ENCODE peak calls at places on chromosomes 4 and X, in seven cellular contexts. One of them, this sample, is unnamed.

GRCh38 chrX:69153060-69153730 is 12.1 kb downstream of the PJA1 start:
- DNase-seq in left lung: no peak
- DNase-seq in colonic mucosa: peak; percentile 28
- DNase-seq in suprapubic skin: no peak
- DNase-seq in adrenal gland: peak; percentile 65
- DNase-seq in endodermal cell: peak; percentile 91
- DNase-seq in upper lobe of right lung: no peak
- DNase-seq in this sample: no peak

GRCh38 chr4:136742330-136742729 is 790.0 kb downstream of the PCDH18 start:
- DNase-seq in left lung: no peak
- DNase-seq in colonic mucosa: no peak
- DNase-seq in suprapubic skin: no peak
- DNase-seq in adrenal gland: no peak
- DNase-seq in endodermal cell: no peak
- DNase-seq in upper lobe of right lung: no peak
- DNase-seq in this sample: no peak

GRCh38 chr4:53364624-53365023 is 1.2 kb downstream of the SCFD2 start:
- DNase-seq in left lung: no peak
- DNase-seq in colonic mucosa: no peak
- DNase-seq in suprapubic skin: no peak
- DNase-seq in adrenal gland: no peak
- DNase-seq in endodermal cell: no peak
- DNase-seq in upper lobe of right lung: no peak
- DNase-seq in this sample: no peak

GRCh38 chrX:134948333-134949241 is 42.2 kb upstream of the SMIM10 start:
- DNase-seq in left lung: no peak
- DNase-seq in colonic mucosa: no peak
- DNase-seq in suprapubic skin: no peak
- DNase-seq in adrenal gland: peak; percentile 64
- DNase-seq in endodermal cell: no peak
- DNase-seq in upper lobe of right lung: no peak
- DNase-seq in this sample: peak; percentile 15

GRCh38 chr4:87530868-87531267 is 1.7 kb upstream of the SPARCL1 start:
- DNase-seq in left lung: no peak
- DNase-seq in colonic mucosa: peak; percentile 49
- DNase-seq in suprapubic skin: peak; percentile 72
- DNase-seq in adrenal gland: peak; percentile 78
- DNase-seq in endodermal cell: no peak
- DNase-seq in upper lobe of right lung: no peak
- DNase-seq in this sample: peak; percentile 67

GRCh38 chr4:41257257-41257900 is 651 bp downstream of the UCHL1 start:
- DNase-seq in left lung: peak; percentile 82
- DNase-seq in colonic mucosa: peak; percentile 32
- DNase-seq in suprapubic skin: peak; percentile 68
- DNase-seq in adrenal gland: peak; percentile 76
- DNase-seq in endodermal cell: peak; percentile 76
- DNase-seq in upper lobe of right lung: peak; percentile 80
- DNase-seq in this sample: peak; percentile 22

GRCh38 chrX:39972340-39972739 is 125.4 kb downstream of the BCOR start:
- DNase-seq in left lung: no peak
- DNase-seq in colonic mucosa: no peak
- DNase-seq in suprapubic skin: no peak
- DNase-seq in adrenal gland: no peak
- DNase-seq in endodermal cell: no peak
- DNase-seq in upper lobe of right lung: no peak
- DNase-seq in this sample: no peak

GRCh38 chrX:154515803-154516654 is at the start of gene FAM3A:
- DNase-seq in left lung: peak; percentile 96
- DNase-seq in colonic mucosa: peak; percentile 93
- DNase-seq in suprapubic skin: peak; percentile 96
- DNase-seq in adrenal gland: peak; percentile 95
- DNase-seq in endodermal cell: peak; percentile 96
- DNase-seq in upper lobe of right lung: peak; percentile 96
- DNase-seq in this sample: peak; percentile 94

GRCh38 chr4:85825937-85826678 is 351.2 kb downstream of the ARHGAP24 start:
- DNase-seq in left lung: no peak
- DNase-seq in colonic mucosa: peak; percentile 41
- DNase-seq in suprapubic skin: no peak
- DNase-seq in adrenal gland: no peak
- DNase-seq in endodermal cell: peak; percentile 71
- DNase-seq in upper lobe of right lung: no peak
- DNase-seq in this sample: no peak

GRCh38 chr4:120517966-120518365 is 404.6 kb downstream of the PRDM5 start:
- DNase-seq in left lung: no peak
- DNase-seq in colonic mucosa: peak; percentile 56
- DNase-seq in suprapubic skin: no peak
- DNase-seq in adrenal gland: peak; percentile 87
- DNase-seq in endodermal cell: peak; percentile 68
- DNase-seq in upper lobe of right lung: no peak
- DNase-seq in this sample: no peak

GRCh38 chrX:46630141-46630540 is 56.6 kb downstream of the CHST7 start:
- DNase-seq in left lung: no peak
- DNase-seq in colonic mucosa: no peak
- DNase-seq in suprapubic skin: no peak
- DNase-seq in adrenal gland: no peak
- DNase-seq in endodermal cell: no peak
- DNase-seq in upper lobe of right lung: no peak
- DNase-seq in this sample: no peak

GRCh38 chr4:105280338-105280809 is 133.7 kb downstream of the TET2 start:
- DNase-seq in left lung: no peak
- DNase-seq in colonic mucosa: no peak
- DNase-seq in suprapubic skin: no peak
- DNase-seq in adrenal gland: no peak
- DNase-seq in endodermal cell: no peak
- DNase-seq in upper lobe of right lung: no peak
- DNase-seq in this sample: no peak

GRCh38 chr4:109816082-109816442 is 500 bp downstream of the GAR1 start:
- DNase-seq in left lung: peak; percentile 73
- DNase-seq in colonic mucosa: peak; percentile 29
- DNase-seq in suprapubic skin: peak; percentile 59
- DNase-seq in adrenal gland: no peak
- DNase-seq in endodermal cell: no peak
- DNase-seq in upper lobe of right lung: peak; percentile 68
- DNase-seq in this sample: no peak

GRCh38 chr4:6250235-6250983 is 19.2 kb upstream of the WFS1 start:
- DNase-seq in left lung: no peak
- DNase-seq in colonic mucosa: no peak
- DNase-seq in suprapubic skin: no peak
- DNase-seq in adrenal gland: no peak
- DNase-seq in endodermal cell: peak; percentile 85
- DNase-seq in upper lobe of right lung: no peak
- DNase-seq in this sample: no peak

GRCh38 chr4:124509151-124509550 is 203.4 kb downstream of the ANKRD50 start:
- DNase-seq in left lung: no peak
- DNase-seq in colonic mucosa: no peak
- DNase-seq in suprapubic skin: no peak
- DNase-seq in adrenal gland: no peak
- DNase-seq in endodermal cell: no peak
- DNase-seq in upper lobe of right lung: no peak
- DNase-seq in this sample: no peak

GRCh38 chrX:136453771-136454170 is 34.0 kb upstream of the BRS3 start:
- DNase-seq in left lung: no peak
- DNase-seq in colonic mucosa: no peak
- DNase-seq in suprapubic skin: no peak
- DNase-seq in adrenal gland: no peak
- DNase-seq in endodermal cell: no peak
- DNase-seq in upper lobe of right lung: no peak
- DNase-seq in this sample: no peak

GRCh38 chr4:73418677-73419076 is 14.6 kb downstream of the ALB start:
- DNase-seq in left lung: no peak
- DNase-seq in colonic mucosa: no peak
- DNase-seq in suprapubic skin: no peak
- DNase-seq in adrenal gland: no peak
- DNase-seq in endodermal cell: no peak
- DNase-seq in upper lobe of right lung: no peak
- DNase-seq in this sample: no peak

GRCh38 chr4:73416423-73417087 is 12.5 kb downstream of the ALB start:
- DNase-seq in left lung: no peak
- DNase-seq in colonic mucosa: no peak
- DNase-seq in suprapubic skin: no peak
- DNase-seq in adrenal gland: no peak
- DNase-seq in endodermal cell: no peak
- DNase-seq in upper lobe of right lung: no peak
- DNase-seq in this sample: no peak

GRCh38 chr4:73417342-73417741 is 13.3 kb downstream of the ALB start:
- DNase-seq in left lung: no peak
- DNase-seq in colonic mucosa: no peak
- DNase-seq in suprapubic skin: no peak
- DNase-seq in adrenal gland: no peak
- DNase-seq in endodermal cell: no peak
- DNase-seq in upper lobe of right lung: no peak
- DNase-seq in this sample: no peak

GRCh38 chr4:73419106-73420038 is 15.3 kb downstream of the ALB start:
- DNase-seq in left lung: no peak
- DNase-seq in colonic mucosa: no peak
- DNase-seq in suprapubic skin: no peak
- DNase-seq in adrenal gland: no peak
- DNase-seq in endodermal cell: no peak
- DNase-seq in upper lobe of right lung: no peak
- DNase-seq in this sample: no peak

DNA sequence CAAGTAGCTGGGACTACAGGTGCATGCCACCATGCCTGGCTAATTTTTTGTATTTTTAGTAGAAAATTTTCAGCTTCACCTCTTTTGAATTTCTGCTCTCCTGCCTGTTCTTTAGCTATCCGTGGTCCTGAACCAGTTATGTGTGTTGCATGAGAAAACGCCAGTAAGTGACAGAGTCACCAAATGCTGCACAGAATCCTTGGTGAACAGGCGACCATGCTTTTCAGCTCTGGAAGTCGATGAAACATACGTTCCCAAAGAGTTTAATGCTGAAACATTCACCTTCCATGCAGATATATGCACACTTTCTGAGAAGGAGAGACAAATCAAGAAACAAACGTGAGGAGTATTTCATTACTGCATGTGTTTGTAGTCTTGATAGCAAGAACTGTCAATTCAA is 13.9 kb downstream of the ALB start:
- DNase-seq in left lung: no peak
- DNase-seq in colonic mucosa: no peak
- DNase-seq in suprapubic skin: no peak
- DNase-seq in adrenal gland: no peak
- DNase-seq in endodermal cell: peak; percentile 54
- DNase-seq in upper lobe of right lung: no peak
- DNase-seq in this sample: no peak
- H3K4me3 ChIP-seq in left lung: no peak overlapping the region
- H3K4me3 ChIP-seq in colonic mucosa: no peak overlapping the region
- H3K4me3 ChIP-seq in suprapubic skin: no peak overlapping the region
- H3K4me3 ChIP-seq in adrenal gland: no peak overlapping the region
- H3K4me3 ChIP-seq in endodermal cell: no peak overlapping the region
- H3K4me3 ChIP-seq in upper lobe of right lung: no peak overlapping the region
- H3K4me3 ChIP-seq in this sample: no peak overlapping the region

GRCh38 chr4:181970356-181970755 is 272.8 kb upstream of the TENM3 start:
- DNase-seq in left lung: no peak
- DNase-seq in colonic mucosa: no peak
- DNase-seq in suprapubic skin: no peak
- DNase-seq in adrenal gland: no peak
- DNase-seq in endodermal cell: no peak
- DNase-seq in upper lobe of right lung: no peak
- DNase-seq in this sample: no peak
- H3K4me1 ChIP-seq in left lung: no peaks in the 10 kb centered on the region
- H3K4me1 ChIP-seq in colonic mucosa: no peaks in the 10 kb centered on the region
- H3K4me1 ChIP-seq in suprapubic skin: no peaks in the 10 kb centered on the region
- H3K4me1 ChIP-seq in adrenal gland: no peaks in the 10 kb centered on the region
- H3K4me1 ChIP-seq in endodermal cell: no peaks in the 10 kb centered on the region
- H3K4me1 ChIP-seq in upper lobe of right lung: peaks cover 3% of the 10 kb centered on the region
- H3K4me1 ChIP-seq in this sample: no peaks in the 10 kb centered on the region

DNA sequence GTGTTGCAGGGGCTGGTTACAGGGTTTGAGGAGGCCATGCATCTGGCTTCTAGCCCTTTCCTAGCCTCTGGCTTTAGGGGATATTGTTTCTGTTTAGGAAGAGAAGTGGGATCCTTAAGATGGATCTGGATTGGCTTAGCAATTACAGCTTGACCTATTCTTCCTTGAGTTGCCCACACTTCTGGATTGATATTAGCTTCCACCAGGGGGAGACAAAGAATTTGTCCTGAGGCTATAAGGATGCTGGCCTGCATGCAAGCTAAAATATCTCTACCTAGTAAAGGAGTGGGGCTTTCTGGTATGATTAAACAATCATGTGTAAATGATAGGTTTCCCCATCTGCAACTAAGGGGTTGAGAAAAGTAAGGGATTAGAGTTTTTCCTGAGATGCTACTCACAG is 117.2 kb downstream of the TEX13C start:
- DNase-seq in left lung: no peak
- DNase-seq in colonic mucosa: no peak
- DNase-seq in suprapubic skin: no peak
- DNase-seq in adrenal gland: no peak
- DNase-seq in endodermal cell: no peak
- DNase-seq in upper lobe of right lung: no peak
- DNase-seq in this sample: no peak
- TF ChIP-seq CTCF in left lung: no peak
- TF ChIP-seq CTCF in colonic mucosa: no peak
- TF ChIP-seq CTCF in suprapubic skin: no peak
- TF ChIP-seq CTCF in adrenal gland: no peak
- TF ChIP-seq CTCF in endodermal cell: peak; percentile 83
- TF ChIP-seq CTCF in upper lobe of right lung: peak; percentile 28
- TF ChIP-seq CTCF in this sample: peak; percentile 24

GRCh38 chr4:75514949-75515612 is 808 bp downstream of the THAP6 start:
- DNase-seq in left lung: no peak
- DNase-seq in colonic mucosa: peak; percentile 25
- DNase-seq in suprapubic skin: no peak
- DNase-seq in adrenal gland: no peak
- DNase-seq in endodermal cell: no peak
- DNase-seq in upper lobe of right lung: no peak
- DNase-seq in this sample: no peak

GRCh38 chr4:75511841-75512240 is 2.4 kb downstream of the RCHY1 start:
- DNase-seq in left lung: no peak
- DNase-seq in colonic mucosa: no peak
- DNase-seq in suprapubic skin: no peak
- DNase-seq in adrenal gland: no peak
- DNase-seq in endodermal cell: no peak
- DNase-seq in upper lobe of right lung: no peak
- DNase-seq in this sample: no peak

GRCh38 chr4:75512336-75513211 is 1.6 kb downstream of the RCHY1 start:
- DNase-seq in left lung: no peak
- DNase-seq in colonic mucosa: no peak
- DNase-seq in suprapubic skin: no peak
- DNase-seq in adrenal gland: no peak
- DNase-seq in endodermal cell: peak; percentile 44
- DNase-seq in upper lobe of right lung: no peak
- DNase-seq in this sample: no peak

GRCh38 chr4:75514131-75514948 is at the start of the genes RCHY1 and THAP6:
- DNase-seq in left lung: peak; percentile 98
- DNase-seq in colonic mucosa: peak; percentile 99
- DNase-seq in suprapubic skin: peak; percentile 98
- DNase-seq in adrenal gland: peak; percentile 98
- DNase-seq in endodermal cell: peak; percentile 98
- DNase-seq in upper lobe of right lung: peak; percentile 98
- DNase-seq in this sample: peak; percentile 95

DNA sequence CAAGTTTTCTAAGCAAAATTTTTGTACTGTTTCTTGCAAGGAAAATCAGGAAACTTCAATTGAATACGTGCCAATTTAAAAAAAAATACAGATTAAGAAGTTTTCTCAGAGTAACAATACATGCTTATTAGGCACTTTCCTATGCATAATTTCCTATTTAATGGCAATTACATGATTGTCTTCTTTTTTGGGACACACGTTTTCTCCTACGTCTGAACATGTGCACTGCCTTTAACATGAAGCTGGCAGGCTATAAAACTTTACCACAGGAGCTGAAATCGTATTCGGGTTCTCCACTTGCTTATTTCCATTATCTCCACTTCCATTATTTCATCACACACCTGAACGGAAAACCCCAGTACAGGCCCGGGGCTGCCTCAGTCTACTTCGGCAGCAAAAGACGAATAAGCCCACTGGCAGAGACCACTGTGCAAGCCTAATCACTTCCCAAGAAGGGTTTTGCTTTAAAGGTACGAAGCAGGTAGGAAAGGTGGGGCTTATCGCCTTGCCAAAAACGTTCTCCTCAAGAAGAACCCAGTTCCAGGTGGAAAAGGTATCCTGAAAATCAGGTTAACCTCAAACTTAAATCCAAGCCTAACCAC is 573 bp downstream of the RCHY1 start:
- DNase-seq in left lung: no peak
- DNase-seq in colonic mucosa: no peak
- DNase-seq in suprapubic skin: no peak
- DNase-seq in adrenal gland: no peak
- DNase-seq in endodermal cell: no peak
- DNase-seq in upper lobe of right lung: no peak
- DNase-seq in this sample: no peak
- H3K4me3 ChIP-seq in left lung: peak overlapping the region; percentile 74
- H3K4me3 ChIP-seq in colonic mucosa: peak overlapping the region; percentile 57
- H3K4me3 ChIP-seq in suprapubic skin: peak overlapping the region; percentile 90
- H3K4me3 ChIP-seq in adrenal gland: peak overlapping the region; percentile 44
- H3K4me3 ChIP-seq in endodermal cell: peak overlapping the region; percentile 100
- H3K4me3 ChIP-seq in upper lobe of right lung: peak overlapping the region; percentile 84
- H3K4me3 ChIP-seq in this sample: peak overlapping the region; percentile 89

This sample was measured in left ventricle myocardium inferior.